ENCODE peak calls at places on chromosomes 3 and 15, in five cellular contexts. V, L, D, J and A are unnamed samples.

GRCh38 chr15:81922143-81922542 is 123.7 kb downstream of the MEX3B start:
- DNase-seq in D (no peak), L (no peak), V (no peak), J (no peak), A (no peak)

GRCh38 chr3:68176600-68176999 is 522.2 kb upstream of the SUCLG2 start:
- DNase-seq in J (no peak), D (no peak), V (no peak), L (no peak), A (no peak)

GRCh38 chr3:110754207-110754916 is 317.3 kb upstream of the NECTIN3 start:
- DNase-seq in D (no peak), L (no peak), J (no peak), V (no peak), A (no peak)

GRCh38 chr3:135970500-135971116 is 5.1 kb downstream of the PPP2R3A start:
- DNase-seq in V (no peak), L (no peak), D (no peak), J (peak; percentile 45), A (no peak)

GRCh38 chr3:104437891-104438290 is 928.8 kb upstream of the ALCAM start:
- DNase-seq in L (no peak), D (no peak), V (no peak), J (peak; percentile 59), A (peak; percentile 88)

GRCh38 chr3:114218578-114219185 is 18.7 kb downstream of the ZNF80 start:
- DNase-seq in D (no peak), J (no peak), V (no peak), L (no peak), A (no peak)

GRCh38 chr3:122931636-122932035 is 95.9 kb downstream of the SEMA5B start:
- DNase-seq in L (no peak), V (no peak), J (peak; percentile 11), D (no peak), A (no peak)

GRCh38 chr15:44501768-44502366 is 35.1 kb upstream of the EIF3J start:
- DNase-seq in J (peak; percentile 64), V (no peak), L (no peak), D (no peak), A (peak; percentile 68)

GRCh38 chr3:108486272-108486787 is 24.1 kb downstream of the MYH15 start:
- DNase-seq in J (no peak), V (no peak), L (no peak), D (no peak), A (no peak)

GRCh38 chr3:137714551-137714950 is 49.6 kb upstream of the SOX14 start:
- DNase-seq in V (no peak), L (no peak), D (no peak), J (no peak), A (no peak)

GRCh38 chr15:39580630-39581500 is at the start of gene THBS1:
- DNase-seq in J (peak; percentile 91), V (peak; percentile 93), L (peak; percentile 89), D (no peak), A (peak; percentile 95)

GRCh38 chr3:111749171-111750170 is 109.6 kb upstream of the PHLDB2 start:
- DNase-seq in D (no peak), J (no peak), L (no peak), V (no peak), A (no peak)

GRCh38 chr15:25450163-25450562 is 11.3 kb upstream of the UBE3A start:
- DNase-seq in D (no peak), J (no peak), L (no peak), V (no peak), A (no peak)

GRCh38 chr15:26879770-26880169 is 12.9 kb downstream of the GABRA5 start:
- DNase-seq in D (no peak), V (no peak), L (no peak), J (no peak), A (no peak)

GRCh38 chr3:75396316-75396802 is 267.8 kb upstream of the FRG2C start:
- DNase-seq in J (no peak), L (no peak), D (no peak), V (no peak), A (no peak)

GRCh38 chr3:34016925-34017592 is 218.6 kb downstream of the PDCD6IP start:
- DNase-seq in V (no peak), L (no peak), D (no peak), J (no peak), A (no peak)

GRCh38 chr3:37810788-37811187 is 50.9 kb upstream of the CTDSPL start:
- DNase-seq in J (no peak), L (no peak), D (no peak), V (no peak), A (no peak)

GRCh38 chr3:44468572-44469520 is 8.6 kb downstream of the ZNF445 start:
- DNase-seq in D (no peak), V (no peak), J (peak; percentile 58), L (no peak), A (peak; percentile 49)

GRCh38 chr3:31934018-31934417 is 47.0 kb downstream of the OSBPL10 start:
- DNase-seq in V (no peak), J (peak; percentile 51), D (no peak), L (no peak), A (no peak)

GRCh38 chr3:57544181-57545125 is at the start of gene DNAH12:
- DNase-seq in V (no peak), J (no peak), L (peak; percentile 65), D (no peak), A (peak; percentile 56)

GRCh38 chr15:79673416-79674123 is 223.2 kb downstream of the MTHFS start:
- DNase-seq in J (peak; percentile 87), L (no peak), D (no peak), V (no peak), A (peak; percentile 65)

GRCh38 chr3:175146258-175146657 is 287.1 kb downstream of the NAALADL2 start:
- DNase-seq in V (no peak), D (no peak), J (peak; percentile 62), L (no peak), A (peak; percentile 41)

GRCh38 chr3:165195628-165196576 is at the start of gene SLITRK3:
- DNase-seq in D (no peak), J (no peak), V (no peak), L (no peak), A (no peak)

GRCh38 chr15:39177561-39177960 is 403.3 kb upstream of the THBS1 start:
- DNase-seq in J (no peak), D (no peak), L (no peak), V (no peak), A (no peak)

DNA sequence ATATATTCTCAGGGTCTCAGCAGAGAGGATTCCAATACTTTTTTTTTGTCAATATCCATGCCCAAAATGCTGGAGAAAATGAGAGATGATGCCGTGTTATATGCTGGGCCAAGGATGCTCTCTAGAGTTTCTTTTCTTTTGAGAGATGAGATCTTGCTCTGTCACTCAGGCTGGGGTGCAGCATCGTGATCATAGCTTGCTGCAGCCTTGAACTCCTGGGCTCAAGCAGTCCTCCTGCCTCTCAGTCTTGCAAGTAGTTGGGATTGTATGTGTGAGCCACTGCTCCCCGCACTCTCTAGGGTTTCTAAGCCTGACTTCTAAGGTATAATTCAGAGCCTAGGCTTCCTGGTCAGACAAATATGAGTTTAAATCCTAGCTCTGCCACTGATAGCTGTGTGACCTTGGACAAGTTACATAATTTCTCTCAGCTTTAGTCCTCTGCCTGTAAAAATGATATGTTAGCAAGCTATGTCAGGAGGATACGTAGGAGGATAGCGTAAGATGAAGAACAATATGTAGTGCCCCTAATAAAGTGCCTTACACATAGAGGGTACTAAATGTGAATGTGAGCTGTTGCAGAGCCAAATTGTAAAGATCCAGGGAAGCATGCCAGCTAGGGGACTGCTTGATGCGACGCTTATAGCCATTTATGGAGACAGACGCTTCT is 7.3 kb downstream of the STARD9 start:
- DNase-seq in V (no peak), L (no peak), D (no peak), J (no peak), A (no peak)
- H3K4me3 ChIP-seq in V (no peak overlapping the region), L (no peak overlapping the region), D (no peak overlapping the region), J (no peak overlapping the region), A (no peak overlapping the region)

GRCh38 chr3:30699927-30700326 is 93.5 kb downstream of the TGFBR2 start:
- DNase-seq in J (no peak), V (no peak), D (no peak), L (no peak), A (no peak)
- TF ChIP-seq CTCF in J (no peak), V (no peak), D (no peak), L (no peak), A (no peak)

GRCh38 chr15:71116366-71116765 is 1.1 kb downstream of the THSD4 start:
- DNase-seq in J (peak; percentile 41), V (no peak), D (no peak), L (no peak), A (no peak)
- H3K4me3 ChIP-seq in J (peak overlapping the region; percentile 62), V (peak overlapping the region; percentile 80), D (peak overlapping the region; percentile 72), L (no peak overlapping the region), A (peak overlapping the region; percentile 52)

DNA sequence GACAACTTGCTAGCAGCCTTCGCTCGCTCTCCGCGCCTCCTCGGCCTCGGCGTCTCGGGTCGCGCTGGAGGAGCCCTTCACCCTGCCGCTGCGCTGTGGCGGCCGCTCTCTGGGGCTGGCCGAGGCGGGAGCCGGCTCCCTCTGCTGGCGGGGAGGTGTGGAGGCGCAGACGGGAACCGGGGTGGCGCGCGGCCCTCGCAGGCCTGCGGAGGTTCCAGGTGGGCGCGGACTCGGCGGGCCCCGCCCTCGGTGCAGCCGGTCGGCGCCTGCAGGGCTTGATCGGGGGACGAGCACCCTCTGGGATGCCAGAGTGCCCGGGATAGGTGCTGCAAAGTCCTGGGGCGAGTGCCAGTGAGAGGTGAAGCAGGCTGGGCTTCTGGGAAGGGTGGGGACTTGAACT is 989.9 kb downstream of the ROBO2 start:
- DNase-seq in L (peak; percentile 41), D (no peak), J (no peak), V (no peak), A (no peak)
- TF ChIP-seq CTCF in L (no peak), D (no peak), J (no peak), V (no peak), A (no peak)

DNA sequence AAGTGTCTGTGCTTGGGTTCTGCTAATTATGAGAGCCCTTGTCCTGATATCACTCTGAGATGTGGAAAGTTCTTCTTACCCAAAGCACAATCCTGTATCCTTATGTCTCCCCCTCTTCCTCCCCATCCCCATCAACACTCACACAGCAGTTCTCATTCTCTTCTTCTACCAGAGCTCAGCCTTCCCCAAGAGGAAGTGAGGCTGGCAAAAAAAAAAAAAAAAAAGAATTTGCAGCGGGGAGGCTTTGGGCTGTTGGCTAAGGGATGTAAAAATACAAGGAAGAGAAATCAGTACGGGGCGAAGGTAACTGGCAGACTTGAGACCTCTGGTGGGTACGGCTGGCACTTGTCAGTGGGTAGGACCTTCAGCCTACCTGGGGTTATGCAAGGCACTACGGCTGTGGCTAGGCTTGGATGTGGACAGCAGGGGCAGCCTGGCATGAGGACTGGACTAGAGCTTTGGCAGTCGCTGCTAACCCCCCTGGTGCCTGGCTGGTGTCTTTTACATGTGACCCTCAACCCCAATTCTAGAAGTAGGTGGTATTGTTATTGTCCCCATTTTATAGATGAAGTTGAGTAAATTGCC is 5.4 kb downstream of the VIPR1 start:
- DNase-seq in V (no peak), L (peak; percentile 70), J (no peak), D (no peak), A (no peak)
- H3K4me3 ChIP-seq in V (no peak overlapping the region), L (no peak overlapping the region), J (no peak overlapping the region), D (no peak overlapping the region), A (no peak overlapping the region)